ENCODE peak calls at places on chromosomes 13 and 19, in eight cellular contexts. P is fibroblast of gingiva, E is hepatocyte, J is fibroblast of the aortic adventitia, K is lower leg skin, Q is dermis blood vessel endothelial cell, C is heart left ventricle, W is psoas muscle. Y is an unnamed sample.

GRCh38 chr19:46924874-46925547 is 64.2 kb downstream of the ARHGAP35 start:
- DNase-seq in Q (peak), E (peak), C (peak), W (no peak), P (no peak), K (peak), J (peak), Y (no peak)

GRCh38 chr13:88124142-88124541 is 453.0 kb downstream of the SLITRK5 start:
- DNase-seq in Q (no peak), K (no peak), P (no peak), C (no peak), J (no peak), E (no peak), W (no peak), Y (no peak)

GRCh38 chr13:33745370-33746324 is 72.3 kb upstream of the RFC3 start:
- DNase-seq in P (no peak), W (no peak), J (no peak), K (no peak), C (no peak), E (no peak), Q (no peak), Y (no peak)

GRCh38 chr19:45215391-45216191 is 29.6 kb downstream of the EXOC3L2 start:
- DNase-seq in W (no peak), P (no peak), J (no peak), E (peak), Q (peak), C (peak), K (no peak), Y (peak)

GRCh38 chr19:51689751-51690358 is 3.3 kb upstream of the SPACA6 start:
- DNase-seq in K (peak), W (peak), P (no peak), E (peak), J (peak), Q (peak), C (peak), Y (peak)

GRCh38 chr13:47463726-47464125 is 537.3 kb downstream of the SUCLA2 start:
- DNase-seq in C (no peak), E (peak), W (no peak), J (peak), Q (no peak), P (no peak), K (no peak), Y (no peak)

GRCh38 chr13:33352023-33352422 is 66.5 kb upstream of the STARD13 start:
- DNase-seq in Q (peak), P (no peak), C (no peak), J (no peak), E (peak), K (no peak), W (no peak), Y (no peak)

GRCh38 chr19:5536337-5536894 is 31.3 kb downstream of the TINCR start:
- DNase-seq in C (peak), Q (peak), P (no peak), J (peak), E (peak), W (peak), K (no peak), Y (peak)

GRCh38 chr19:47369923-47370625 is 21.0 kb downstream of the DHX34 start:
- DNase-seq in J (peak), P (peak), Q (no peak), W (peak), E (peak), C (no peak), K (no peak), Y (no peak)

GRCh38 chr13:45521292-45521691 is 56.6 kb downstream of the COG3 start:
- DNase-seq in P (peak), Q (no peak), E (peak), C (no peak), W (no peak), K (no peak), J (peak), Y (peak)

GRCh38 chr19:7983995-7984837 is 21.2 kb downstream of the ELAVL1 start:
- DNase-seq in E (no peak), C (no peak), Q (no peak), K (no peak), W (no peak), J (no peak), P (no peak), Y (no peak)